ENCODE peak calls at places on chromosomes 6 and 20, in seven cellular contexts. G, K, N, X, S, T and R are unnamed samples.

GRCh38 chr20:16001286-16001685 is 572.0 kb downstream of the KIF16B start:
- DNase-seq in G (peak; percentile 31), K (no peak), N (no peak), X (no peak), S (no peak), T (no peak), R (no peak)

GRCh38 chr20:58828141-58828540 is 22.6 kb downstream of the GNAS-AS1 start:
- DNase-seq in G (no peak), K (no peak), N (no peak), X (no peak), S (no peak), T (no peak), R (no peak)

GRCh38 chr20:64222273-64222672 is 33.3 kb upstream of the PCMTD2 start:
- DNase-seq in G (peak; percentile 90), K (no peak), N (peak; percentile 91), X (peak; percentile 43), S (no peak), T (no peak), R (no peak)

GRCh38 chr6:112043032-112044007 is 10.6 kb upstream of the CCN6 start:
- DNase-seq in G (peak; percentile 95), K (peak; percentile 93), N (peak; percentile 79), X (peak; percentile 89), S (peak; percentile 79), T (peak; percentile 96), R (no peak)

GRCh38 chr6:151729829-151730495 is 77.5 kb upstream of the ESR1 start:
- DNase-seq in G (no peak), K (no peak), N (peak; percentile 2), X (no peak), S (no peak), T (no peak), R (no peak)

GRCh38 chr6:129890164-129890563 is 29.0 kb upstream of the TMEM244 start:
- DNase-seq in G (peak; percentile 56), K (no peak), N (peak; percentile 91), X (peak; percentile 14), S (no peak), T (no peak), R (no peak)

GRCh38 chr6:42390228-42390934 is 61.3 kb downstream of the TRERF1 start:
- DNase-seq in G (no peak), K (no peak), N (no peak), X (no peak), S (no peak), T (peak; percentile 12), R (no peak)

GRCh38 chr6:10951675-10952282 is 64.9 kb downstream of the SYCP2L start:
- DNase-seq in G (peak; percentile 82), K (peak; percentile 54), N (peak; percentile 23), X (peak; percentile 66), S (no peak), T (peak; percentile 67), R (no peak)

GRCh38 chr6:88813045-88813444 is 150.4 kb downstream of the RNGTT start:
- DNase-seq in G (no peak), K (no peak), N (no peak), X (no peak), S (no peak), T (no peak), R (no peak)

GRCh38 chr20:53565254-53565653 is 28.4 kb downstream of the ZNF217 start:
- DNase-seq in G (no peak), K (no peak), N (no peak), X (no peak), S (no peak), T (no peak), R (no peak)

GRCh38 chr20:37901667-37902503 is 1.0 kb upstream of the VSTM2L start:
- DNase-seq in G (peak; percentile 49), K (peak; percentile 76), N (peak; percentile 62), X (peak; percentile 61), S (no peak), T (peak; percentile 42), R (no peak)

GRCh38 chr6:85390105-85390728 is 59.7 kb upstream of the NT5E start:
- DNase-seq in G (peak; percentile 41), K (no peak), N (no peak), X (peak; percentile 44), S (no peak), T (no peak), R (no peak)

GRCh38 chr6:12504325-12504966 is 212.1 kb upstream of the PHACTR1 start:
- DNase-seq in G (peak; percentile 22), K (peak; percentile 15), N (peak; percentile 25), X (no peak), S (no peak), T (peak; percentile 66), R (no peak)

GRCh38 chr6:130617658-130618057 is 209.5 kb upstream of the SMLR1 start:
- DNase-seq in G (no peak), K (no peak), N (no peak), X (no peak), S (no peak), T (no peak), R (no peak)

GRCh38 chr6:144653885-144654505 is 368.9 kb downstream of the UTRN start:
- DNase-seq in G (no peak), K (no peak), N (no peak), X (no peak), S (no peak), T (peak; percentile 9), R (no peak)

GRCh38 chr6:109782401-109783046 is 91.4 kb downstream of the FIG4 start:
- DNase-seq in G (no peak), K (no peak), N (no peak), X (peak; percentile 13), S (no peak), T (no peak), R (no peak)

GRCh38 chr20:4102381-4102780 is 87.0 kb upstream of the RNF24 start:
- DNase-seq in G (peak; percentile 51), K (no peak), N (peak; percentile 78), X (no peak), S (no peak), T (no peak), R (no peak)

GRCh38 chr6:116424001-116424400 is 37.2 kb upstream of the CALHM6 start:
- DNase-seq in G (peak; percentile 57), K (no peak), N (peak; percentile 63), X (peak; percentile 57), S (no peak), T (no peak), R (no peak)

GRCh38 chr20:49210101-49210749 is 9.0 kb upstream of the DDX27 start:
- DNase-seq in G (peak; percentile 36), K (no peak), N (no peak), X (no peak), S (no peak), T (no peak), R (no peak)

GRCh38 chr20:19241440-19241839 is 29.0 kb downstream of the SLC24A3 start:
- DNase-seq in G (no peak), K (no peak), N (no peak), X (no peak), S (no peak), T (no peak), R (no peak)

GRCh38 chr6:4775591-4776492 is at the start of gene CDYL:
- DNase-seq in G (peak; percentile 91), K (peak; percentile 99), N (peak; percentile 84), X (peak; percentile 98), S (peak; percentile 90), T (peak; percentile 89), R (no peak)

GRCh38 chr20:43669332-43669731 is 2.4 kb downstream of the MYBL2 start:
- DNase-seq in G (peak; percentile 86), K (no peak), N (peak; percentile 61), X (no peak), S (no peak), T (peak; percentile 13), R (no peak)

GRCh38 chr6:150775804-150776203 is 89.7 kb upstream of the MTHFD1L start:
- DNase-seq in G (no peak), K (no peak), N (no peak), X (no peak), S (no peak), T (no peak), R (no peak)

GRCh38 chr20:45701104-45701503 is 734 bp upstream of the WFDC13 start:
- DNase-seq in G (no peak), K (no peak), N (no peak), X (no peak), S (no peak), T (no peak), R (no peak)

GRCh38 chr20:1429143-1429728 is 36.4 kb upstream of the FKBP1A start:
- DNase-seq in G (no peak), K (no peak), N (no peak), X (no peak), S (no peak), T (no peak), R (no peak)

GRCh38 chr6:17851720-17852161 is 135.7 kb downstream of the KIF13A start:
- DNase-seq in G (peak; percentile 35), K (no peak), N (no peak), X (peak; percentile 37), S (no peak), T (no peak), R (no peak)

GRCh38 chr20:49889943-49890650 is 25.2 kb downstream of the SPATA2 start:
- DNase-seq in G (no peak), K (no peak), N (no peak), X (no peak), S (no peak), T (no peak), R (no peak)

GRCh38 chr6:22892452-22892851 is 323.1 kb downstream of the HDGFL1 start:
- DNase-seq in G (peak; percentile 95), K (no peak), N (peak; percentile 98), X (peak; percentile 86), S (no peak), T (no peak), R (no peak)

GRCh38 chr6:134527108-134527787 is 209.3 kb upstream of the SGK1 start:
- DNase-seq in G (no peak), K (no peak), N (no peak), X (no peak), S (no peak), T (no peak), R (no peak)

GRCh38 chr6:47455533-47456209 is 21.9 kb upstream of the CD2AP start:
- DNase-seq in G (no peak), K (no peak), N (peak; percentile 21), X (no peak), S (no peak), T (no peak), R (no peak)

GRCh38 chr20:45440891-45441685 is 25.1 kb downstream of the PIGT start:
- DNase-seq in G (no peak), K (no peak), N (no peak), X (no peak), S (no peak), T (no peak), R (no peak)

GRCh38 chr6:168895102-168895812 is 358.4 kb downstream of the THBS2 start:
- DNase-seq in G (peak; percentile 74), K (peak; percentile 85), N (peak; percentile 64), X (peak; percentile 95), S (peak; percentile 56), T (peak; percentile 82), R (no peak)